ENCODE peak calls at places on chromosome 15, in four cellular contexts. Y, H, C and R are unnamed samples. For H4K20me1, the result is how much of the 10 kb centered on the place peaks cover.

GRCh38 chr15:95932676-95933075 is 397.8 kb upstream of the NR2F2 start:
- DNase-seq in H (no peak), C (no peak), Y (no peak), R (peak)

GRCh38 chr15:97745481-97746071 is 214.9 kb upstream of the ARRDC4 start:
- DNase-seq in H (peak), Y (peak), C (no peak), R (peak)

GRCh38 chr15:49423021-49423420 is at the start of gene FGF7:
- DNase-seq in H (no peak), Y (peak), C (no peak), R (no peak)

GRCh38 chr15:35061171-35062163 is 23.6 kb downstream of the NANOGP8 start:
- DNase-seq in Y (no peak), C (no peak), H (no peak), R (no peak)

GRCh38 chr15:51203797-51204196 is 109.1 kb upstream of the TNFAIP8L3 start:
- DNase-seq in H (no peak), Y (peak), C (no peak), R (no peak)

GRCh38 chr15:33980159-33980558 is 11.9 kb downstream of the CHRM5 start:
- DNase-seq in Y (no peak), C (no peak), H (no peak), R (no peak)

GRCh38 chr15:79399591-79399990 is 32.5 kb upstream of the MINAR1 start:
- DNase-seq in C (no peak), Y (no peak), H (no peak), R (no peak)

GRCh38 chr15:98493966-98494511 is 154.3 kb upstream of the IGF1R start:
- DNase-seq in H (no peak), C (no peak), Y (no peak), R (no peak)

GRCh38 chr15:68316061-68316804 is 38.7 kb downstream of the FEM1B start:
- DNase-seq in C (no peak), H (peak), Y (no peak), R (peak)

GRCh38 chr15:36682091-36682490 is 102.7 kb downstream of the CDIN1 start:
- DNase-seq in H (no peak), Y (no peak), C (no peak), R (peak)

GRCh38 chr15:80317389-80318169 is 65.6 kb upstream of the CTXND1 start:
- DNase-seq in Y (peak), C (no peak), H (peak), R (no peak)

GRCh38 chr15:80076321-80077318 is 17.1 kb downstream of the ZFAND6 start:
- DNase-seq in H (no peak), Y (peak), C (no peak), R (no peak)

GRCh38 chr15:64686130-64686735 is 89.2 kb downstream of the RBPMS2 start:
- DNase-seq in H (peak), Y (peak), C (no peak), R (peak)

GRCh38 chr15:64379216-64379960 is 1.9 kb downstream of the PCLAF start:
- DNase-seq in H (no peak), C (no peak), Y (no peak), R (no peak)

GRCh38 chr15:94199725-94200124 is 31.6 kb upstream of the MCTP2 start:
- DNase-seq in H (no peak), C (no peak), Y (no peak), R (no peak)

GRCh38 chr15:101522091-101522490 is 32.6 kb upstream of the PCSK6 start:
- DNase-seq in C (no peak), H (no peak), Y (no peak), R (no peak)

GRCh38 chr15:76576526-76577279 is 240.1 kb downstream of the ISL2 start:
- DNase-seq in H (no peak), C (peak), Y (peak), R (peak)

GRCh38 chr15:63856711-63857458 is 23.1 kb upstream of the HERC1 start:
- DNase-seq in C (no peak), H (no peak), Y (no peak), R (peak)

GRCh38 chr15:45635191-45635638 is 386 bp downstream of the SQOR start:
- DNase-seq in C (no peak), Y (peak), H (peak), R (no peak)

GRCh38 chr15:99118801-99119546 is 14.1 kb downstream of the SYNM start:
- DNase-seq in C (no peak), Y (no peak), H (no peak), R (no peak)

GRCh38 chr15:41825145-41825544 is 2.7 kb upstream of the JMJD7 start:
- DNase-seq in H (no peak), Y (no peak), C (no peak), R (no peak)

GRCh38 chr15:29242466-29243242 is 27.0 kb downstream of the NSMCE3 start:
- DNase-seq in Y (no peak), C (no peak), H (no peak), R (no peak)

GRCh38 chr15:101436526-101436925 is 53.0 kb downstream of the PCSK6 start:
- DNase-seq in H (no peak), C (no peak), Y (no peak), R (no peak)

GRCh38 chr15:48143856-48144255 is 23.1 kb downstream of the SLC24A5 start:
- DNase-seq in H (no peak), Y (no peak), C (no peak), R (no peak)

GRCh38 chr15:98546325-98546724 is 102.0 kb upstream of the IGF1R start:
- DNase-seq in C (no peak), H (no peak), Y (no peak), R (no peak)

GRCh38 chr15:59274126-59274970 is 67.7 kb downstream of the LDHAL6B start:
- DNase-seq in Y (no peak), C (no peak), H (no peak), R (peak)
- H3K4me2 ChIP-seq in Y (no peak), C (no peak), H (no peak), R (no peak)

GRCh38 chr15:58737298-58737697 is 12.2 kb downstream of the ADAM10 start:
- DNase-seq in Y (no peak), H (no peak), C (no peak), R (no peak)
- H4K20me1 ChIP-seq in Y (under half), H (under half), C (under half), R (under half)

GRCh38 chr15:70164156-70164900 is 66.6 kb upstream of the TLE3 start:
- DNase-seq in H (no peak), Y (no peak), C (no peak), R (no peak)

GRCh38 chr15:70164910-70165791 is 67.4 kb upstream of the TLE3 start:
- DNase-seq in C (no peak), Y (peak), H (no peak), R (no peak)

GRCh38 chr15:70165811-70166284 is 68.1 kb upstream of the TLE3 start:
- DNase-seq in H (no peak), Y (no peak), C (no peak), R (peak)

GRCh38 chr15:70167155-70167554 is 69.4 kb upstream of the TLE3 start:
- DNase-seq in C (no peak), H (no peak), Y (no peak), R (no peak)

GRCh38 chr15:70166506-70167087 is 68.9 kb upstream of the TLE3 start:
- DNase-seq in H (no peak), Y (no peak), C (no peak), R (no peak)
- TF ChIP-seq MYC in H (no peak), Y (no peak), C (no peak), R (no peak)

GRCh38 chr15:69668963-69669362 is 216.3 kb downstream of the RPLP1 start:
- DNase-seq in Y (no peak), H (no peak), C (peak), R (no peak)
- H3K4me2 ChIP-seq in Y (no peak), H (no peak), C (peak), R (no peak)

DNA sequence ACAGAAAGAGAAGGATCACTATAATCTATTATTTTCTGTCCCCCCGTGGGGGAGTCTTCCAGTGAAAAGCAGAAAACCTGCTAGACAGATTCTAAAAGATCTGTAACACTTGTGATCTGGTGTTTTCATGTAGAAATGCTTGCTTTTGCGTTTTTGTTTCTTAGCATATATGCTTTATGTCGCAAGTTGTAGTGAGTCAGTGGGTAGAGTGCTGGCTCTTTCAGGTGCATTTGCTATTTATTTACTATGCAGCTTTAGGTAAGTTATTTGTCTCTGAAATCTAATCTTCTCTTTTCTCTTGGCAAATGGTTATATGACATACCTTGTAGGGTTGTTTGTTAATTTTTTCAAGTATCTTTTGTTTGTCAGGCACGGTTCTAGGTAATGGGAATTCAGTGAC is 9.4 kb downstream of the AKAP13 start:
- DNase-seq in H (no peak), C (no peak), Y (no peak), R (no peak)
- H4K20me1 ChIP-seq in H (under half), C (under half), Y (under half), R (under half)

GRCh38 chr15:25401511-25401910 is 37.3 kb downstream of the UBE3A start:
- DNase-seq in H (no peak), C (no peak), Y (no peak), R (no peak)
- TF ChIP-seq MYC in H (no peak), C (no peak), Y (no peak), R (no peak)

DNA sequence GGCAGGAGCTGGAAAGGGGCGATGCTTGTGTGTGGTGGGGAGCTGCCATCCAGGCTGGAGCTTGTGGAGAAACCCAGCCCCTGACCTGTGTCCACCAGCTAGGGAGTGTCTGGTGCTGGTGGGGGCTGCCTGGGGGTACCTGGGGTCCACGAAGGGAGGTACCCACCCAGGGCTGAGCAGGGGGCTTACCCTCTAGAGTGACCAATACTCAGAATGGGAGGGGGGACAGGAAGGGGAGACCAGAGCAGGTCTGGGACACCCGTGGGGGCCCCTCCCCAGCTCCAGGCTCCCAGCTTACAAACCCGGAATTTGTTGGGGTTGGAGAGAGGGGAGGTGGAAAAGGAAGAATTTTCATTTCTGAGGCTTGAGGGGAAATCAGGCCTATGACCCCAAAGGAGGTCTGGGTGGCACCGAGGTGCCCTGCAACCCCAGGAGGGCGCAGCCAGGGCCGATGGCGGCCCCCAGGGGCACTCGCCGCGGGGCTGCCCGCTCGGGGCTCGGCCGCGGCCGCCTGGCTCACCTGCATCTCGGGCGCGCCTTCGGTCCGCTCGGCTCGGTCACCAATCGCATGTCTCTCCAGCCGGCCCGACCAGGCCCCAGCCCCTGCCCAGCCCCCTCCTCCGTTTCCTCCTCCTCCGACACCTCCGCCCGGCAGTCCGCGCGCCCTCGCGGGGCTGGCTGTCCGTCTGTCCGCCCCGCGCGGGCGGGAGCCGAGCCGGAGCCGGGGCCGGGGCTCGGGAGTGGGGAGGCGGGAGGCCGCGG is 741 bp downstream of the LINGO1 start:
- DNase-seq in C (no peak), H (peak), Y (no peak), R (no peak)
- H3K4me2 ChIP-seq in C (no peak), H (peak), Y (peak), R (no peak)

DNA sequence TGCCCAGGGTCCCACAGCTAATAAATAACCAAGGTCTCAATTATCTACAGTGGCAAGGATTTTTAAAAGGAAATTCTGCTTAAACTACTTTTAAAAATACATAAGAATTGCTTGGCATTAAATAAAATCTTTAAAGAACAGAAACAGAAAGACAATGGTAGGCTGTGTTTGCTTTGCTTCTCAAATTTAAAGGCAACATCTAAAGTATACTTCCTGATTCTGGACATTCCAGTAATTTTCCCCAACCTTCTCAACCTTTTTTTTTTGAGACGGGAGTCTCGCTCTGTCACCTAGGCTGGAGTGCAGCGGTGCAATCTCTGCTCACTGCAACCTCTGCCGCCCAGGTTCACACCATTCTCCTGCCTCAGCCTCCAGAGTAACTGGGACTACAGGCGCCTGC is 5.3 kb downstream of the VPS13C start:
- DNase-seq in Y (peak), H (no peak), C (no peak), R (peak)
- H4K20me1 ChIP-seq in Y (under half), H (under half), C (under half), R (under half)

GRCh38 chr15:71294636-71295241 is 179.5 kb downstream of the THSD4 start:
- DNase-seq in H (no peak), Y (no peak), C (no peak), R (no peak)
- TF ChIP-seq MYC in H (no peak), Y (no peak), C (no peak), R (no peak)

GRCh38 chr15:69998541-69999391 is 99.0 kb downstream of the TLE3 start:
- DNase-seq in Y (no peak), C (no peak), H (no peak), R (no peak)
- H3K4me2 ChIP-seq in Y (no peak), C (no peak), H (no peak), R (no peak)